ENCODE peak calls at places on chromosomes 11 and 22, in eight cellular contexts. H is adrenal gland, N is uterus, G is HCT116, C is ovary, I is sigmoid colon, R is transverse colon, B is K562. A is an unnamed sample. For H3K4me1, the result is how much of the 10 kb centered on the place peaks cover.

GRCh38 chr22:44737414-44738346 is 14.7 kb upstream of the ARHGAP8 start:
- DNase-seq in H (no peak), N (no peak), G (no peak), C (no peak), I (no peak), R (no peak), B (no peak), A (no peak)

GRCh38 chr11:31355131-31355530 is 14.4 kb downstream of the DCDC1 start:
- DNase-seq in H (no peak), N (no peak), G (no peak), C (no peak), I (no peak), R (no peak), B (no peak), A (no peak)

GRCh38 chr22:22408269-22408668 is 100.3 kb downstream of the ZNF280B start:
- DNase-seq in H (no peak), N (no peak), G (no peak), C (no peak), I (no peak), R (no peak), B (no peak), A (no peak)

GRCh38 chr11:120089036-120090001 is 48.6 kb downstream of the TRIM29 start:
- DNase-seq in H (no peak), N (no peak), G (no peak), C (no peak), I (no peak), R (no peak), B (no peak), A (no peak)

GRCh38 chr11:71342951-71343827 is 90.8 kb upstream of the SHANK2 start:
- DNase-seq in H (peak), N (no peak), G (peak), C (no peak), I (no peak), R (peak), B (peak), A (no peak)

GRCh38 chr11:2151500-2152257 is 9.3 kb downstream of the INS start:
- DNase-seq in H (peak), N (peak), G (peak), C (peak), I (peak), R (peak), B (peak), A (peak)

GRCh38 chr11:122853971-122854446 is 15.7 kb downstream of the CRTAM start:
- DNase-seq in H (peak), N (peak), G (peak), C (peak), I (no peak), R (peak), B (peak), A (peak)

GRCh38 chr11:110186456-110186855 is 93.3 kb downstream of the ZC3H12C start:
- DNase-seq in H (no peak), N (no peak), G (no peak), C (no peak), I (no peak), R (no peak), B (no peak), A (no peak)

GRCh38 chr22:27378343-27378800 is 423.2 kb downstream of the MN1 start:
- DNase-seq in H (no peak), N (no peak), G (no peak), C (no peak), I (no peak), R (no peak), B (no peak), A (no peak)

GRCh38 chr11:33633251-33634003 is 67.2 kb downstream of the C11orf91 start:
- DNase-seq in H (no peak), N (no peak), G (peak), C (no peak), I (no peak), R (peak), B (no peak), A (no peak)

DNA sequence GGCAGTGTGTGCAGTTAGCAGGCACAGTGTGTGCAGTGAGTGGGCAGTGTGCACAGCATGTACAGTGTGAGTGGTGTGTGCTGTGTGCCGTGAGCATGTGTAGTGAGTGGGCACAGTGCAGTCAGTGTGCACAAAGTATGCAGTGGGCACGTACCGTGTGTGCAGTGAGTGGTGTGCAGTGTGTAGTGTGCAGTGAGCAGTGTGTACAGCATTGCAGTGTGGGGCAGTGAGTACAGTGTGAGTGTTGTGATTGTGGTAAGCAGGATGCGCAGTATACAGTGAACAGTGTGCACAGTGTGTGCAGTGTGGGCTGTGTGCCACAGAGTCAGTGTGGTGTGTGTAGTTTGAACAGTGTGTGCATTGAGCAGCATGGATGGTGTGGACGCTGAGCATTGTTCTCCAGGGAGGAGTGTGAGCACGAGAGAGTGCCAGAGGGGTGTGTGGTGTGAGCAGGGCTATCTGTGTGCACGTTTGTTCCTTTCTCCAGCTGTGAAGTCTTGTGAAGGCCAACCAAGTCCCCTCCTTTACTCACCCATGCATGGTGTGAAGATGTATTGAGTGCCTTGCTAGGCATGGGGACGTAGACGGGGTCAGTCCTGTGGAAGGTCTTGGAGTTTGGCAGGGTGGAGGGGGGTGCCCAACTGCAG is 3.1 kb downstream of the SHANK3 start:
- DNase-seq in H (no peak), N (no peak), G (no peak), C (no peak), I (no peak), R (no peak), B (no peak), A (no peak)
- H3K4me3 ChIP-seq in H (no peak), N (no peak), G (peak), C (no peak), I (peak), R (no peak), B (no peak), A (peak)

GRCh38 chr22:40199852-40200251 is 22.1 kb downstream of the TNRC6B start:
- DNase-seq in H (no peak), N (no peak), G (no peak), C (no peak), I (no peak), R (no peak), B (no peak), A (no peak)

GRCh38 chr22:40194656-40195055 is 16.9 kb downstream of the TNRC6B start:
- DNase-seq in H (no peak), N (no peak), G (no peak), C (no peak), I (no peak), R (no peak), B (no peak), A (no peak)

GRCh38 chr22:40193429-40194421 is 16.0 kb downstream of the TNRC6B start:
- DNase-seq in H (no peak), N (no peak), G (no peak), C (no peak), I (no peak), R (no peak), B (no peak), A (no peak)

GRCh38 chr22:40199223-40199622 is 21.5 kb downstream of the TNRC6B start:
- DNase-seq in H (no peak), N (no peak), G (no peak), C (no peak), I (no peak), R (no peak), B (no peak), A (no peak)

GRCh38 chr22:40196628-40197027 is 18.9 kb downstream of the TNRC6B start:
- DNase-seq in H (peak), N (no peak), G (no peak), C (peak), I (no peak), R (no peak), B (no peak), A (no peak)
- H3K4me1 ChIP-seq in H (under half), N (under half), G (under half), C (under half), I (under half), R (under half), B (under half), A (under half)

DNA sequence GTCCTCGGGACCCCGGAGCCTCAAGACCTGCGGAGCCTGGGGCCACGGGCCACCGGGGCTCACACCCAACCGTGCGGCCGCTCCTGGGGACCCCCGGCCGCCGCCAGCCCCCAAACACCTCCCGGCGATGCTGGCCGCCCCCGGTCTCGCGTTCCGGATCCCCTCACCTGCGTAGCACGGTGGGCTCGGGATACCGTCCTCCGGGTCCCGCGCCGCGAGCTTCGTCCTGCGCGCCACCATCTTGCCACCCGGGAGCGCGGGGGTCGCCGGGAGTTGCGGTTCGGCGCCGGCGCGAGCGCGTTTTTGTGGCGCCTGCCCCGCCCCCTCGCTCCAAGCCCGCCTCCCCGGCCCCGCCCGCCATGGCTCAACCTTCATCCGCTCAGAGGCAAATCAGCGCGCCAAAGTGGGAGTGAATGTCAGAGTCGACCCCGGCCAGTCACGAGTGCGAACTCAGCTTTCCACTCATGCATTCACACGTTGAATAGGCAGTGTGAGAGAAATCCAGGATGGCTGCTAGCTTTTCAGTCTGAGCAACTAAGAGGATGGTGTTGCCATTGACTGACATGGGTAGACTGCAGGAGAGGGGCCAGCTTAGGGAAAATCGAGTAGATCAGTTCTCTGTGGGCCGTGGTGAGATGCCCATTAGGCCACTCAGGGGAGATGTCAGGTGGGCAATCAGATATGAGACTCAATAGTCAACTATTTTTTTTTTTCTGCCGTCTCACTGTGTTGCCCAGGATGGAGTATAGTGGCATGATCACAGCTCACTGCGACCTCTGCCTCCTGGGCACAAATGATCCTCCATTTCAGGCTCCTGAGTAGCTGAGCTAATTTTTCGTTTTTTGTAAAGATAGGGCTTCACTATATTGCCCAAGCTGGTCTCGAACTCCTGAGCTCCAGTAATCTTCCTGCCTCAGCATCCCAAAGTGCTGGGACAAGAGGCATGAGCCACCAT is 28.3 kb downstream of the SERHL2 start:
- DNase-seq in H (peak), N (peak), G (peak), C (peak), I (peak), R (peak), B (peak), A (peak)
- TF ChIP-seq POLR2A in H (peak), N (peak), G (peak), C (no peak), I (no peak), R (peak), B (peak), A (no peak)

DNA sequence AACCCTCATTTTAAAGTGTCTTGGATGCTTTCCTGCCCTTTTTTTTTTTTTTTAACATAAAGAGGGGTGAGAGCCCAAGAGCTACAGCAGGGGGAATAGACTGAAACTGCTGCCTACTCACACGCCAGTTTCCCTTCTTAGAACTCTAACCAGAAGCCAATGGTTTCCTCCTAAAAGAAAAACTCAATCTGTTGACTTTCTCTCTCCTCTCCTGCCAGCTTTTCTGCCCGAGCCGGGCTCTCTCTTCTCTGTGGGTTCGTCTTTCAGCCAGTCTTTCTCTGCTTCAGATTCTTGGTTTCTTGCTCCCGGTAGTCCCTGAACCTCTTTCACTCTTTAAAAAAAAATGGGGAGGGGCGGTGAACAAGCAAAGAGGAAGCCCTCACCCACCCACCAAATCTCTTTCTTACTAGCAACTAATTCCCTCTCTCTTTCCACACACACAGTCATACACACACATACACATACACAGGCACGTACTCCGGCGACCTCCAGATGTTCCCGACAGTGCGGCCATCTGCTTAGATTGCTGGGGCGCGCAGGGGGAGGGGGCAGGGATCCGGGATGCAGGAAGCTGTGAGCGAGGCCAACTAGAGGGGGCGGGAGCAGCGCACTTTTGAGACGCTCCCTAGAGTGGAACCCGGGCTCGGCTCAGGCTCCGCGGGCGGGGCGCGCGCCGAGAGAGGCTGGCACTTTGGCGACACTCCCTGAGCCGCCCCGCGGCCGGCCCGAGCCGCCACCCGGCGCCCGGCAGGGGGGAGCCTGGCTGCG is 446 bp upstream of the TSKU start:
- DNase-seq in H (peak), N (peak), G (peak), C (peak), I (peak), R (peak), B (peak), A (peak)
- H3K4me3 ChIP-seq in H (peak), N (peak), G (peak), C (peak), I (peak), R (peak), B (peak), A (peak)